ENCODE peak calls at places on chromosomes 11 and 22, in eight cellular contexts. One of them, this sample, is unnamed.

GRCh38 chr11:120340529-120340928 is 4.3 kb downstream of the ARHGEF12 start:
- DNase-seq in caudate nucleus: no peak
- DNase-seq in stimulated activated CD8-positive, alpha-beta memory T cell treated with anti-CD3 and anti-CD28 coated beads, Interleukin-7, amount 100 ng/mL, for 24 hours: no peak
- DNase-seq in aorta: no peak
- DNase-seq in ELR: peak
- DNase-seq in stimulated activated CD4-positive, alpha-beta T cell treated with anti-CD3 and anti-CD28 coated beads, TNF-alpha, amount 100 ng/mL, for 4 hours: no peak
- DNase-seq in CD4-positive, alpha-beta T cell: no peak
- DNase-seq in activated CD8-positive, alpha-beta memory T cell treated with anti-CD3 and anti-CD28 coated beads for 48 hours: no peak
- DNase-seq in this sample: no peak

GRCh38 chr22:20254975-20255946 is 12.9 kb downstream of the RTN4R start:
- DNase-seq in activated CD8-positive, alpha-beta memory T cell treated with anti-CD3 and anti-CD28 coated beads for 48 hours: no peak
- DNase-seq in aorta: no peak
- DNase-seq in caudate nucleus: no peak
- DNase-seq in stimulated activated CD4-positive, alpha-beta T cell treated with anti-CD3 and anti-CD28 coated beads, TNF-alpha, amount 100 ng/mL, for 4 hours: no peak
- DNase-seq in CD4-positive, alpha-beta T cell: no peak
- DNase-seq in ELR: no peak
- DNase-seq in stimulated activated CD8-positive, alpha-beta memory T cell treated with anti-CD3 and anti-CD28 coated beads, Interleukin-7, amount 100 ng/mL, for 24 hours: no peak
- DNase-seq in this sample: no peak

GRCh38 chr22:35044607-35045390 is 21.2 kb upstream of the ISX start:
- DNase-seq in caudate nucleus: no peak
- DNase-seq in ELR: no peak
- DNase-seq in stimulated activated CD8-positive, alpha-beta memory T cell treated with anti-CD3 and anti-CD28 coated beads, Interleukin-7, amount 100 ng/mL, for 24 hours: no peak
- DNase-seq in aorta: no peak
- DNase-seq in stimulated activated CD4-positive, alpha-beta T cell treated with anti-CD3 and anti-CD28 coated beads, TNF-alpha, amount 100 ng/mL, for 4 hours: no peak
- DNase-seq in CD4-positive, alpha-beta T cell: no peak
- DNase-seq in activated CD8-positive, alpha-beta memory T cell treated with anti-CD3 and anti-CD28 coated beads for 48 hours: no peak
- DNase-seq in this sample: no peak

GRCh38 chr11:65419460-65419772 is 3.2 kb upstream of the NEAT1 start:
- DNase-seq in ELR: no peak
- DNase-seq in caudate nucleus: no peak
- DNase-seq in activated CD8-positive, alpha-beta memory T cell treated with anti-CD3 and anti-CD28 coated beads for 48 hours: no peak
- DNase-seq in CD4-positive, alpha-beta T cell: no peak
- DNase-seq in stimulated activated CD8-positive, alpha-beta memory T cell treated with anti-CD3 and anti-CD28 coated beads, Interleukin-7, amount 100 ng/mL, for 24 hours: no peak
- DNase-seq in aorta: peak
- DNase-seq in stimulated activated CD4-positive, alpha-beta T cell treated with anti-CD3 and anti-CD28 coated beads, TNF-alpha, amount 100 ng/mL, for 4 hours: no peak
- DNase-seq in this sample: no peak

GRCh38 chr22:17597217-17597616 is 31.3 kb downstream of the ATP6V1E1 start:
- DNase-seq in aorta: no peak
- DNase-seq in CD4-positive, alpha-beta T cell: no peak
- DNase-seq in stimulated activated CD4-positive, alpha-beta T cell treated with anti-CD3 and anti-CD28 coated beads, TNF-alpha, amount 100 ng/mL, for 4 hours: no peak
- DNase-seq in ELR: no peak
- DNase-seq in caudate nucleus: no peak
- DNase-seq in activated CD8-positive, alpha-beta memory T cell treated with anti-CD3 and anti-CD28 coated beads for 48 hours: no peak
- DNase-seq in stimulated activated CD8-positive, alpha-beta memory T cell treated with anti-CD3 and anti-CD28 coated beads, Interleukin-7, amount 100 ng/mL, for 24 hours: no peak
- DNase-seq in this sample: no peak

GRCh38 chr22:35892192-35892591 is 136.4 kb downstream of the RBFOX2 start:
- DNase-seq in activated CD8-positive, alpha-beta memory T cell treated with anti-CD3 and anti-CD28 coated beads for 48 hours: no peak
- DNase-seq in aorta: no peak
- DNase-seq in stimulated activated CD8-positive, alpha-beta memory T cell treated with anti-CD3 and anti-CD28 coated beads, Interleukin-7, amount 100 ng/mL, for 24 hours: no peak
- DNase-seq in caudate nucleus: no peak
- DNase-seq in ELR: peak
- DNase-seq in stimulated activated CD4-positive, alpha-beta T cell treated with anti-CD3 and anti-CD28 coated beads, TNF-alpha, amount 100 ng/mL, for 4 hours: no peak
- DNase-seq in CD4-positive, alpha-beta T cell: no peak
- DNase-seq in this sample: no peak

GRCh38 chr11:77522215-77522614 is 48.3 kb upstream of the PAK1 start:
- DNase-seq in activated CD8-positive, alpha-beta memory T cell treated with anti-CD3 and anti-CD28 coated beads for 48 hours: no peak
- DNase-seq in caudate nucleus: no peak
- DNase-seq in ELR: peak
- DNase-seq in stimulated activated CD4-positive, alpha-beta T cell treated with anti-CD3 and anti-CD28 coated beads, TNF-alpha, amount 100 ng/mL, for 4 hours: no peak
- DNase-seq in CD4-positive, alpha-beta T cell: no peak
- DNase-seq in aorta: no peak
- DNase-seq in stimulated activated CD8-positive, alpha-beta memory T cell treated with anti-CD3 and anti-CD28 coated beads, Interleukin-7, amount 100 ng/mL, for 24 hours: no peak
- DNase-seq in this sample: no peak

GRCh38 chr11:96781082-96781481 is 391.3 kb downstream of the JRKL start:
- DNase-seq in CD4-positive, alpha-beta T cell: no peak
- DNase-seq in stimulated activated CD8-positive, alpha-beta memory T cell treated with anti-CD3 and anti-CD28 coated beads, Interleukin-7, amount 100 ng/mL, for 24 hours: no peak
- DNase-seq in caudate nucleus: no peak
- DNase-seq in activated CD8-positive, alpha-beta memory T cell treated with anti-CD3 and anti-CD28 coated beads for 48 hours: no peak
- DNase-seq in stimulated activated CD4-positive, alpha-beta T cell treated with anti-CD3 and anti-CD28 coated beads, TNF-alpha, amount 100 ng/mL, for 4 hours: no peak
- DNase-seq in aorta: no peak
- DNase-seq in ELR: peak
- DNase-seq in this sample: no peak

GRCh38 chr11:73597956-73598718 is at the start of gene FAM168A:
- DNase-seq in CD4-positive, alpha-beta T cell: peak
- DNase-seq in stimulated activated CD4-positive, alpha-beta T cell treated with anti-CD3 and anti-CD28 coated beads, TNF-alpha, amount 100 ng/mL, for 4 hours: peak
- DNase-seq in stimulated activated CD8-positive, alpha-beta memory T cell treated with anti-CD3 and anti-CD28 coated beads, Interleukin-7, amount 100 ng/mL, for 24 hours: peak
- DNase-seq in activated CD8-positive, alpha-beta memory T cell treated with anti-CD3 and anti-CD28 coated beads for 48 hours: peak
- DNase-seq in aorta: peak
- DNase-seq in ELR: peak
- DNase-seq in caudate nucleus: peak
- DNase-seq in this sample: peak

GRCh38 chr11:18171377-18172000 is 1.1 kb upstream of the MRGPRX4 start:
- DNase-seq in stimulated activated CD8-positive, alpha-beta memory T cell treated with anti-CD3 and anti-CD28 coated beads, Interleukin-7, amount 100 ng/mL, for 24 hours: no peak
- DNase-seq in CD4-positive, alpha-beta T cell: no peak
- DNase-seq in activated CD8-positive, alpha-beta memory T cell treated with anti-CD3 and anti-CD28 coated beads for 48 hours: no peak
- DNase-seq in caudate nucleus: no peak
- DNase-seq in aorta: no peak
- DNase-seq in ELR: peak
- DNase-seq in stimulated activated CD4-positive, alpha-beta T cell treated with anti-CD3 and anti-CD28 coated beads, TNF-alpha, amount 100 ng/mL, for 4 hours: no peak
- DNase-seq in this sample: no peak

GRCh38 chr11:68043349-68044144 is 4.7 kb downstream of the TCIRG1 start:
- DNase-seq in stimulated activated CD4-positive, alpha-beta T cell treated with anti-CD3 and anti-CD28 coated beads, TNF-alpha, amount 100 ng/mL, for 4 hours: no peak
- DNase-seq in caudate nucleus: no peak
- DNase-seq in activated CD8-positive, alpha-beta memory T cell treated with anti-CD3 and anti-CD28 coated beads for 48 hours: no peak
- DNase-seq in ELR: peak
- DNase-seq in stimulated activated CD8-positive, alpha-beta memory T cell treated with anti-CD3 and anti-CD28 coated beads, Interleukin-7, amount 100 ng/mL, for 24 hours: no peak
- DNase-seq in CD4-positive, alpha-beta T cell: no peak
- DNase-seq in aorta: peak
- DNase-seq in this sample: peak